ENCODE peak calls at places on chromosomes 16 and 17, in nine cellular contexts. F is GM12878; A is activated CD8-positive, alpha-beta T cell treated with anti-CD3 and anti-CD28 coated beads, Interleukin-2, amount 10 ng/mL, durations not matched to agents 7 days and 5 days; B is stimulated activated CD4-positive, alpha-beta T cell treated with anti-CD3 and anti-CD28 coated beads, Interleukin-1b, Interleukin-23, amount 100 ng/mL, for 1 hour; X is vagina; T is activated naive CD4-positive, alpha-beta T cell treated with anti-CD3 and anti-CD28 coated beads for 36 hours; H is HT-29; C is activated CD4-positive, alpha-beta T cell treated with anti-CD3 and anti-CD28 coated beads, Interleukin-2, amount 10 ng/mL, durations not matched to agents 7 days and 5 days; D is type B pancreatic cell. K is an unnamed sample.

GRCh38 chr17:37512442-37513070 is 22.9 kb downstream of the DUSP14 start:
- DNase-seq in F (no peak), A (no peak), B (no peak), X (no peak), T (no peak), H (no peak), C (no peak), D (no peak), K (no peak)

GRCh38 chr17:68507581-68507980 is 4.6 kb upstream of the PRKAR1A start:
- DNase-seq in F (no peak), A (no peak), B (no peak), X (no peak), T (no peak), H (no peak), C (no peak), D (no peak), K (no peak)

GRCh38 chr16:14486520-14487303 is 143.3 kb downstream of the PARN start:
- DNase-seq in F (no peak), A (no peak), B (no peak), X (no peak), T (no peak), H (peak), C (no peak), D (peak), K (peak)

GRCh38 chr17:39923836-39924690 is 3.3 kb downstream of the ORMDL3 start:
- DNase-seq in F (no peak), A (no peak), B (no peak), X (no peak), T (no peak), H (no peak), C (no peak), D (no peak), K (peak)

GRCh38 chr17:51904379-51904778 is 254.1 kb downstream of the CA10 start:
- DNase-seq in F (no peak), A (no peak), B (no peak), X (no peak), T (no peak), H (no peak), C (no peak), D (no peak), K (no peak)

GRCh38 chr17:81020767-81021497 is 14.0 kb upstream of the BAIAP2 start:
- DNase-seq in F (no peak), A (no peak), B (no peak), X (no peak), T (no peak), H (peak), C (no peak), D (no peak), K (no peak)

GRCh38 chr16:53415504-53415903 is 18.8 kb upstream of the RBL2 start:
- DNase-seq in F (no peak), A (no peak), B (no peak), X (no peak), T (no peak), H (peak), C (no peak), D (no peak), K (peak)

GRCh38 chr17:35082073-35082657 is 18.7 kb upstream of the RFFL start:
- DNase-seq in F (no peak), A (no peak), B (no peak), X (no peak), T (no peak), H (peak), C (no peak), D (no peak), K (peak)

GRCh38 chr16:85659805-85660511 is 28.8 kb downstream of the GINS2 start:
- DNase-seq in F (no peak), A (peak), B (peak), X (no peak), T (peak), H (peak), C (peak), D (peak), K (peak)

GRCh38 chr17:21105081-21105480 is 21.7 kb upstream of the DHRS7B start:
- DNase-seq in F (no peak), A (no peak), B (no peak), X (no peak), T (no peak), H (no peak), C (no peak), D (no peak), K (no peak)

GRCh38 chr17:43949777-43950176 is 4.0 kb downstream of the PYY start:
- DNase-seq in F (no peak), A (no peak), B (no peak), X (no peak), T (no peak), H (no peak), C (no peak), D (no peak), K (no peak)

GRCh38 chr17:45222994-45223540 is 1.4 kb downstream of the FMNL1 start:
- DNase-seq in F (no peak), A (no peak), B (no peak), X (no peak), T (no peak), H (no peak), C (no peak), D (no peak), K (no peak)

GRCh38 chr17:56125830-56126819 is 27.1 kb upstream of the ANKFN1 start:
- DNase-seq in F (no peak), A (peak), B (no peak), X (no peak), T (peak), H (peak), C (peak), D (no peak), K (peak)

GRCh38 chr17:9432121-9432866 is 143.3 kb downstream of the STX8 start:
- DNase-seq in F (peak), A (no peak), B (no peak), X (no peak), T (no peak), H (no peak), C (no peak), D (no peak), K (no peak)

GRCh38 chr17:41334899-41335298 is 15.7 kb downstream of the KRT33A start:
- DNase-seq in F (no peak), A (no peak), B (no peak), X (no peak), T (peak), H (no peak), C (no peak), D (no peak), K (no peak)

GRCh38 chr17:50181601-50182345 is 16.0 kb downstream of the SGCA start:
- DNase-seq in F (no peak), A (no peak), B (no peak), X (no peak), T (no peak), H (no peak), C (no peak), D (no peak), K (peak)

GRCh38 chr16:53745126-53745525 is 41.2 kb downstream of the FTO start:
- DNase-seq in F (no peak), A (no peak), B (no peak), X (no peak), T (no peak), H (no peak), C (no peak), D (no peak), K (no peak)

GRCh38 chr16:56742030-56742984 is 12.4 kb downstream of the NUP93 start:
- DNase-seq in F (no peak), A (no peak), B (no peak), X (no peak), T (no peak), H (no peak), C (no peak), D (no peak), K (no peak)

GRCh38 chr17:49393491-49394255 is 21.0 kb downstream of the PHB1 start:
- DNase-seq in F (no peak), A (no peak), B (no peak), X (no peak), T (no peak), H (no peak), C (no peak), D (no peak), K (no peak)

GRCh38 chr17:73068322-73069153 is 23.9 kb downstream of the SLC39A11 start:
- DNase-seq in F (no peak), A (no peak), B (no peak), X (no peak), T (no peak), H (peak), C (no peak), D (no peak), K (peak)

GRCh38 chr16:53841884-53842283 is 137.9 kb downstream of the FTO start:
- DNase-seq in F (no peak), A (no peak), B (no peak), X (no peak), T (no peak), H (no peak), C (no peak), D (no peak), K (no peak)

GRCh38 chr17:59496178-59496577 is 69.2 kb upstream of the DHX40 start:
- DNase-seq in F (no peak), A (no peak), B (no peak), X (no peak), T (no peak), H (no peak), C (no peak), D (peak), K (no peak)

GRCh38 chr16:82368041-82368440 is 198.0 kb upstream of the MPHOSPH6 start:
- DNase-seq in F (no peak), A (peak), B (no peak), X (no peak), T (peak), H (peak), C (no peak), D (no peak), K (peak)

GRCh38 chr17:32298298-32298697 is 32.7 kb downstream of the RHBDL3 start:
- DNase-seq in F (no peak), A (no peak), B (no peak), X (no peak), T (no peak), H (no peak), C (no peak), D (no peak), K (no peak)

GRCh38 chr17:41523225-41523593 is 4.5 kb upstream of the KRT15 start:
- DNase-seq in F (no peak), A (no peak), B (no peak), X (no peak), T (no peak), H (peak), C (no peak), D (no peak), K (no peak)

GRCh38 chr16:88340755-88341150 is 42.0 kb upstream of the ZNF469 start:
- DNase-seq in F (no peak), A (no peak), B (no peak), X (no peak), T (no peak), H (no peak), C (no peak), D (no peak), K (no peak)

GRCh38 chr17:29010129-29010528 is 4.3 kb upstream of the SEZ6 start:
- DNase-seq in F (no peak), A (no peak), B (no peak), X (no peak), T (no peak), H (no peak), C (no peak), D (no peak), K (no peak)